ENCODE peak calls at places on chromosomes 12 and 14, in seven cellular contexts. One of them, this sample, is unnamed.

GRCh38 chr12:105983622-105984325 is 155.0 kb downstream of the NUAK1 start:
- DNase-seq in omental fat pad: no peak
- DNase-seq in brain microvascular endothelial cell: peak; percentile 85
- DNase-seq in cardiac muscle cell: no peak
- DNase-seq in glutamatergic neuron: no peak
- DNase-seq in mucosa of descending colon: no peak
- DNase-seq in Peyer's patch: no peak
- DNase-seq in this sample: no peak

GRCh38 chr14:91835197-91835919 is 32.0 kb downstream of the TC2N start:
- DNase-seq in mucosa of descending colon: no peak
- DNase-seq in cardiac muscle cell: peak; percentile 2
- DNase-seq in Peyer's patch: no peak
- DNase-seq in glutamatergic neuron: no peak
- DNase-seq in omental fat pad: no peak
- DNase-seq in brain microvascular endothelial cell: no peak
- DNase-seq in this sample: no peak

GRCh38 chr12:11891350-11892064 is 179.2 kb upstream of the BCL2L14 start:
- DNase-seq in Peyer's patch: no peak
- DNase-seq in cardiac muscle cell: no peak
- DNase-seq in glutamatergic neuron: no peak
- DNase-seq in mucosa of descending colon: no peak
- DNase-seq in omental fat pad: no peak
- DNase-seq in brain microvascular endothelial cell: no peak
- DNase-seq in this sample: no peak

GRCh38 chr14:80108430-80108829 is 102.9 kb downstream of the DIO2 start:
- DNase-seq in Peyer's patch: no peak
- DNase-seq in mucosa of descending colon: no peak
- DNase-seq in omental fat pad: no peak
- DNase-seq in glutamatergic neuron: no peak
- DNase-seq in cardiac muscle cell: no peak
- DNase-seq in brain microvascular endothelial cell: no peak
- DNase-seq in this sample: no peak

GRCh38 chr14:78153069-78153351 is 17.2 kb upstream of the NRXN3 start:
- DNase-seq in omental fat pad: no peak
- DNase-seq in mucosa of descending colon: no peak
- DNase-seq in brain microvascular endothelial cell: no peak
- DNase-seq in cardiac muscle cell: no peak
- DNase-seq in glutamatergic neuron: no peak
- DNase-seq in Peyer's patch: no peak
- DNase-seq in this sample: no peak

GRCh38 chr14:45201908-45202307 is 51.1 kb downstream of the MIS18BP1 start:
- DNase-seq in brain microvascular endothelial cell: peak; percentile 3
- DNase-seq in omental fat pad: no peak
- DNase-seq in glutamatergic neuron: peak; percentile 52
- DNase-seq in cardiac muscle cell: peak; percentile 26
- DNase-seq in mucosa of descending colon: no peak
- DNase-seq in Peyer's patch: no peak
- DNase-seq in this sample: no peak

GRCh38 chr12:8912910-8913309 is 1.4 kb upstream of the PHC1 start:
- DNase-seq in mucosa of descending colon: no peak
- DNase-seq in glutamatergic neuron: no peak
- DNase-seq in cardiac muscle cell: no peak
- DNase-seq in omental fat pad: no peak
- DNase-seq in brain microvascular endothelial cell: no peak
- DNase-seq in Peyer's patch: no peak
- DNase-seq in this sample: no peak

GRCh38 chr12:22518067-22518719 is 26.1 kb downstream of the C2CD5 start:
- DNase-seq in glutamatergic neuron: no peak
- DNase-seq in mucosa of descending colon: no peak
- DNase-seq in cardiac muscle cell: no peak
- DNase-seq in omental fat pad: no peak
- DNase-seq in brain microvascular endothelial cell: peak; percentile 18
- DNase-seq in Peyer's patch: no peak
- DNase-seq in this sample: no peak

GRCh38 chr14:104291123-104292000 is 153.0 kb downstream of the KIF26A start:
- DNase-seq in glutamatergic neuron: peak; percentile 75
- DNase-seq in omental fat pad: no peak
- DNase-seq in Peyer's patch: no peak
- DNase-seq in cardiac muscle cell: peak; percentile 81
- DNase-seq in mucosa of descending colon: peak; percentile 49
- DNase-seq in brain microvascular endothelial cell: no peak
- DNase-seq in this sample: no peak

GRCh38 chr12:119153477-119154434 is 25.0 kb upstream of the HSPB8 start:
- DNase-seq in brain microvascular endothelial cell: peak; percentile 36
- DNase-seq in mucosa of descending colon: no peak
- DNase-seq in glutamatergic neuron: peak; percentile 82
- DNase-seq in omental fat pad: no peak
- DNase-seq in Peyer's patch: no peak
- DNase-seq in cardiac muscle cell: peak; percentile 78
- DNase-seq in this sample: no peak

GRCh38 chr12:68306564-68306963 is 25.6 kb downstream of the MDM1 start:
- DNase-seq in omental fat pad: no peak
- DNase-seq in cardiac muscle cell: no peak
- DNase-seq in brain microvascular endothelial cell: no peak
- DNase-seq in glutamatergic neuron: no peak
- DNase-seq in Peyer's patch: no peak
- DNase-seq in mucosa of descending colon: no peak
- DNase-seq in this sample: no peak

GRCh38 chr12:94875525-94875924 is 128.0 kb downstream of the NDUFA12 start:
- DNase-seq in cardiac muscle cell: peak; percentile 13
- DNase-seq in brain microvascular endothelial cell: no peak
- DNase-seq in omental fat pad: no peak
- DNase-seq in Peyer's patch: peak; percentile 20
- DNase-seq in glutamatergic neuron: no peak
- DNase-seq in mucosa of descending colon: no peak
- DNase-seq in this sample: no peak

GRCh38 chr14:37623552-37623951 is 28.1 kb downstream of the TTC6 start:
- DNase-seq in cardiac muscle cell: no peak
- DNase-seq in omental fat pad: no peak
- DNase-seq in Peyer's patch: no peak
- DNase-seq in glutamatergic neuron: no peak
- DNase-seq in mucosa of descending colon: no peak
- DNase-seq in brain microvascular endothelial cell: peak; percentile 90
- DNase-seq in this sample: peak; percentile 14

DNA sequence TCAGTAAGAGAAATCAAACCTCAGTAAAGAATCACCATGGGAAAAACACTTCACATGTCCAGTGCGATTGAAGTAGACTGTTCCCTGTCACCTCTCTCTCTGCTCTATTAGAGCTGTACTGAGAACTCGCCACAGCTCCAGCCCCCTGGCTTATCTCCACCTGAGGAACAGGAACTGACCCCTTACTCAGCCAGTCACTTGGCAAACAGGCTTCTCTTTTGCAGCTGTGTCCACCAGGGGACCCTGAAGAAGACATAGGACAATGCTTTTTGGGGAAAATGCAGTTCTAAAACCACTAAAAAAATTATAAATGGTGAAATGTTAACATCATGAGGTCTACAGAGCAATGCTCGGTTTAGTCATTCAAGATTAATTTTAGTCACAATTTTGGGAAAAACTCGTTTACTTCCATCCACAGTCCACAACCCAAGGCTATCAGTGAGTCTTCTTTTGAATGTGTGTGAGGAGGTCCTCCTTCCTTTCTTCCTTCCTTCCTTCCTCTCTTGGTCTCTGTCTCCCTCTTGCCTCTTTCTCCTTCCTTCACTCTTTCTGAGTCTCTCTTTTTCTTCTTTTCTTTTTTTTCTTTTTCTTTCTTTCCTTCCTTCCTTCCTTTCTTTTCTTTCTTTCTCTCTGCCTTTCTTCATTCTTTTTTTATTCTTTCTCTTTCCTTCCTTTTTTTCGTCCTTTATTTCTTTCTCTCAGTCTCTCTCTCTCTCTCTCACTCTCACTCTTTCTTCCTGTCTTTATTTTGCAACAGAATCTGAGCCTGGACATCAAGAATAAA is 1189.5 kb upstream of the TMEM132C start:
- DNase-seq in glutamatergic neuron: no peak
- DNase-seq in mucosa of descending colon: no peak
- DNase-seq in omental fat pad: no peak
- DNase-seq in Peyer's patch: no peak
- DNase-seq in brain microvascular endothelial cell: no peak
- DNase-seq in cardiac muscle cell: peak; percentile 52
- DNase-seq in this sample: no peak
- TF ChIP-seq CTCF in glutamatergic neuron: no peak
- TF ChIP-seq CTCF in mucosa of descending colon: no peak
- TF ChIP-seq CTCF in omental fat pad: no peak
- TF ChIP-seq CTCF in Peyer's patch: no peak
- TF ChIP-seq CTCF in brain microvascular endothelial cell: peak; percentile 24
- TF ChIP-seq CTCF in cardiac muscle cell: no peak
- TF ChIP-seq CTCF in this sample: no peak

DNA sequence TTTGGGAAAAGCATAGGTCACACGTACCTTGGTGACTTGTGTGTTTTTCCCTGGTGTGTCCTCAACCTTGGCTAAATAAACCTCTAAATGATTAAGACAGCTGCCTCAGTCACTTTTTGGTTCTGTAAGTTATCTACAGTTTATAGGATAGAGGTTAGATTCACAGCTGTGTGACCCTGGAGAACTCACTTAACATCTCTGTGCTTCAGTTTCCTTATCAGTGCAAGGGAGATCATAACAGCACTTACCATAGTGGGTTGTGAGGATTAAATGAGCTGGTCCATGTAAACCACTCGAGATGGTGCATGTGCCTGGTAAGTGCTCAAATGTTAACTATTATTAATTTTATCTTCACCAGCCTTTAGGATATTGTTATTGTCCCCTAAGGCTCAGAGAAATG is 35.4 kb upstream of the CHST11 start:
- DNase-seq in Peyer's patch: no peak
- DNase-seq in brain microvascular endothelial cell: no peak
- DNase-seq in glutamatergic neuron: no peak
- DNase-seq in cardiac muscle cell: no peak
- DNase-seq in mucosa of descending colon: no peak
- DNase-seq in omental fat pad: no peak
- DNase-seq in this sample: no peak
- TF ChIP-seq CTCF in Peyer's patch: no peak
- TF ChIP-seq CTCF in brain microvascular endothelial cell: no peak
- TF ChIP-seq CTCF in glutamatergic neuron: no peak
- TF ChIP-seq CTCF in cardiac muscle cell: no peak
- TF ChIP-seq CTCF in mucosa of descending colon: no peak
- TF ChIP-seq CTCF in omental fat pad: no peak
- TF ChIP-seq CTCF in this sample: no peak

GRCh38 chr12:43333650-43334043 is 218.4 kb downstream of the ADAMTS20 start:
- DNase-seq in brain microvascular endothelial cell: no peak
- DNase-seq in Peyer's patch: no peak
- DNase-seq in mucosa of descending colon: no peak
- DNase-seq in cardiac muscle cell: no peak
- DNase-seq in omental fat pad: no peak
- DNase-seq in glutamatergic neuron: no peak
- DNase-seq in this sample: no peak

GRCh38 chr12:43332977-43333649 is 218.9 kb downstream of the ADAMTS20 start:
- DNase-seq in omental fat pad: no peak
- DNase-seq in Peyer's patch: no peak
- DNase-seq in cardiac muscle cell: peak; percentile 66
- DNase-seq in brain microvascular endothelial cell: peak; percentile 77
- DNase-seq in mucosa of descending colon: no peak
- DNase-seq in glutamatergic neuron: no peak
- DNase-seq in this sample: no peak

GRCh38 chr12:43337571-43338497 is 214.2 kb downstream of the ADAMTS20 start:
- DNase-seq in omental fat pad: no peak
- DNase-seq in mucosa of descending colon: no peak
- DNase-seq in cardiac muscle cell: no peak
- DNase-seq in Peyer's patch: no peak
- DNase-seq in brain microvascular endothelial cell: no peak
- DNase-seq in glutamatergic neuron: no peak
- DNase-seq in this sample: no peak

GRCh38 chr12:43336962-43337555 is 214.9 kb downstream of the ADAMTS20 start:
- DNase-seq in Peyer's patch: no peak
- DNase-seq in mucosa of descending colon: no peak
- DNase-seq in cardiac muscle cell: peak; percentile 42
- DNase-seq in brain microvascular endothelial cell: no peak
- DNase-seq in glutamatergic neuron: no peak
- DNase-seq in omental fat pad: no peak
- DNase-seq in this sample: no peak

DNA sequence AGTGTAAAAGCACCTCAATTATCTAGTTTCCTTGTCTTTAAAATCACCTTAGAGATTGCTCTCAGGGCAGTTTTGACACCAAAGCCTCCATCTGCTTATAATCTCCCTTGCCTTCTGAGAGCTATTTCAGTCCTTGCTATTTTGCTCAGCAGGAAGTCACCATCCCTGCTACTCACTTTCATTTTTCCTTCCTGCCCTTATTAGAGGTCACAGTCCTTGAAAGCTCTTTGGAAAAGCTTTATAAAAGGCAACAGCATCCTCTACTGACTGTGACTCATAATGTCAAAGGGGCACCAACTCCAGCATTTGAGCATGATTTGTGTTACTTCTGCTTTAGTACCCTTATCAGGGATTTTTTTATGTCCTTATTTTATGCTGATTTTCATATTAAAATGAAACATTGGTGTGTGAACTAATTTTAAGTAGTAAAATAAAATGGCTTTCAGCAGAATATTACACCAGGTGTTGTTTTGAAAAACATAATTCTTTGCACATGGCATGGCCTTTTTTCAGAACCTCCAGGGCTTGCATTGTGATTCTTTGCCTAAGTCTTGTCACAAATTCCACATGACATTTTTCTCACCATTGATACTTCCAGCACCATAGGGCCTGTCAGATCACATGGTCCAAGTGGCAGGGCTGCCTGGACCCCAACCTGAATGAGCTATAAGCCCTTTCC is 213.0 kb downstream of the ADAMTS20 start:
- DNase-seq in omental fat pad: no peak
- DNase-seq in cardiac muscle cell: peak; percentile 90
- DNase-seq in mucosa of descending colon: no peak
- DNase-seq in Peyer's patch: no peak
- DNase-seq in glutamatergic neuron: no peak
- DNase-seq in brain microvascular endothelial cell: peak; percentile 62
- DNase-seq in this sample: peak; percentile 27
- TF ChIP-seq CTCF in omental fat pad: no peak
- TF ChIP-seq CTCF in cardiac muscle cell: peak; percentile 59
- TF ChIP-seq CTCF in mucosa of descending colon: no peak
- TF ChIP-seq CTCF in Peyer's patch: no peak
- TF ChIP-seq CTCF in glutamatergic neuron: no peak
- TF ChIP-seq CTCF in brain microvascular endothelial cell: peak; percentile 56
- TF ChIP-seq CTCF in this sample: peak; percentile 73

DNA sequence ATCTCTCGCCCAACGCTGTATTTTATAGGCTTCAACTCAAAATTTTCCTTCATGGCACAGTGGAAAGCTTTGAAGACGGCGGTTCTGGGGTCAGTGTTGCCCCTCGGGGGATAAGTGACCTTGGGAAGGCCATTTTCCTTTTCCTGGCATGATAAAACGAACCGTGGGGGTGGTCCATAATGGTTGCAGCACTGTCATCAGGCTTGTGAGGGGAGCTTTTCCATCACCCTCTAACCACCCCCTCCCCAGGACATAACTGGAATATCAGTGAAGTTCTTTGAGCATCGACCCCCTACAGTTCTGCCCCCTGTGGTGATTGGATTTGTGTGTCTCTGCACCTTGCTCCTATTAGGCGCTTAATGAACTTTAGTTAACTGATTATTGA is 16.0 kb downstream of the FOS start:
- DNase-seq in glutamatergic neuron: no peak
- DNase-seq in mucosa of descending colon: no peak
- DNase-seq in omental fat pad: no peak
- DNase-seq in cardiac muscle cell: peak; percentile 25
- DNase-seq in Peyer's patch: no peak
- DNase-seq in brain microvascular endothelial cell: peak; percentile 19
- DNase-seq in this sample: no peak
- TF ChIP-seq CTCF in glutamatergic neuron: no peak
- TF ChIP-seq CTCF in mucosa of descending colon: no peak
- TF ChIP-seq CTCF in omental fat pad: no peak
- TF ChIP-seq CTCF in cardiac muscle cell: no peak
- TF ChIP-seq CTCF in Peyer's patch: no peak
- TF ChIP-seq CTCF in brain microvascular endothelial cell: peak; percentile 46
- TF ChIP-seq CTCF in this sample: no peak

GRCh38 chr14:100114109-100114765 is 45.2 kb downstream of the DEGS2 start:
- DNase-seq in cardiac muscle cell: no peak
- DNase-seq in Peyer's patch: no peak
- DNase-seq in glutamatergic neuron: no peak
- DNase-seq in omental fat pad: no peak
- DNase-seq in mucosa of descending colon: no peak
- DNase-seq in brain microvascular endothelial cell: no peak
- DNase-seq in this sample: no peak
- TF ChIP-seq CTCF in cardiac muscle cell: no peak
- TF ChIP-seq CTCF in Peyer's patch: no peak
- TF ChIP-seq CTCF in glutamatergic neuron: no peak
- TF ChIP-seq CTCF in omental fat pad: no peak
- TF ChIP-seq CTCF in mucosa of descending colon: no peak
- TF ChIP-seq CTCF in brain microvascular endothelial cell: no peak
- TF ChIP-seq CTCF in this sample: no peak